ENCODE peak calls at places on chromosomes 13 and 19, in four cellular contexts. H, W, K and E are unnamed samples.

GRCh38 chr13:102658678-102659077 is 36.2 kb downstream of the METTL21C start:
- DNase-seq in H (no peak), K (no peak), W (peak; percentile 96), E (no peak)

GRCh38 chr13:97278395-97279078 is 56.4 kb downstream of the MBNL2 start:
- DNase-seq in K (no peak), W (no peak), H (no peak), E (no peak)

GRCh38 chr19:32613008-32613407 is 32.0 kb downstream of the PDCD5 start:
- DNase-seq in H (no peak), W (no peak), K (no peak), E (no peak)

GRCh38 chr19:49676136-49676689 is 858 bp upstream of the PRMT1 start:
- DNase-seq in K (no peak), H (peak; percentile 75), W (no peak), E (peak; percentile 26)

GRCh38 chr19:56836059-56836458 is 4.5 kb downstream of the PEG3 start:
- DNase-seq in H (no peak), W (no peak), K (no peak), E (no peak)

GRCh38 chr13:36158606-36159005 is 27.4 kb upstream of the DCLK1 start:
- DNase-seq in W (no peak), H (no peak), K (no peak), E (no peak)

GRCh38 chr13:113187263-113187669 is 21.2 kb downstream of the PCID2 start:
- DNase-seq in W (no peak), K (peak; percentile 32), H (no peak), E (no peak)

GRCh38 chr13:96052655-96053002 is 572 bp downstream of the UGGT2 start:
- DNase-seq in W (no peak), H (no peak), K (no peak), E (no peak)

GRCh38 chr19:426725-427445 is 17.9 kb upstream of the C2CD4C start:
- DNase-seq in K (no peak), H (no peak), W (no peak), E (no peak)

GRCh38 chr13:20387006-20387405 is 138.7 kb downstream of the CRYL1 start:
- DNase-seq in H (no peak), K (no peak), W (no peak), E (no peak)

GRCh38 chr19:51029718-51030117 is 3.3 kb upstream of the KLK11 start:
- DNase-seq in H (no peak), W (no peak), K (no peak), E (no peak)

DNA sequence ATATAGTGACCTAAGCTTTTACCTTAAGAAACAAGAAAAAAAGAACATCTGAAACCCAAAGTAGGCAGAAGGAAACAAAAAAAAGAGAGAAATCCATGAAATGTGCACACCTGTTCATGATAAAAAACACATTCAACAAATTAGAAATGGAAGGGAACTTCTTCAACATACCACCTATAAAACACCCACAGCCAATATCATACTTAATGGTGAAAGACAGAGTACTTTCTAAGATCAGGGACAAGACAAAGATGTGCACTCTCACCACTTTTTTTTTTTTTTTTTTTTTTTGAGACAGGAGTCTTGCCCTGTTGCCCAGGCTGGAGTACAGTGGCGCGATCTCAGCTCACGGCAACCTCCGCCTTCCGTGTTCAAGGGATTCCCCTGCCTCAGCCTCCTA is 29.2 kb downstream of the ZNF45 start:
- DNase-seq in K (no peak), W (no peak), H (no peak), E (no peak)
- H3K9me3 ChIP-seq in K (peaks cover 32% of the 10 kb centered on the region), W (peaks cover 16% of the 10 kb centered on the region), H (no peaks in the 10 kb centered on the region), E (peaks cover 19% of the 10 kb centered on the region)

GRCh38 chr19:36805364-36805763 is 32.8 kb upstream of the ZNF850 start:
- DNase-seq in H (no peak), W (no peak), K (no peak), E (no peak)
- H3K9me3 ChIP-seq in H (no peaks in the 10 kb centered on the region), W (no peaks in the 10 kb centered on the region), K (peaks cover 30% of the 10 kb centered on the region), E (peaks cover 9% of the 10 kb centered on the region)

GRCh38 chr13:40304391-40304790 is 362.1 kb downstream of the FOXO1 start:
- DNase-seq in K (no peak), W (no peak), H (no peak), E (no peak)
- H3K9me3 ChIP-seq in K (no peaks in the 10 kb centered on the region), W (no peaks in the 10 kb centered on the region), H (no peaks in the 10 kb centered on the region), E (peaks cover 3% of the 10 kb centered on the region)

GRCh38 chr19:23980805-23981204 is 66.1 kb downstream of the ZNF726 start:
- DNase-seq in H (no peak), K (no peak), W (no peak), E (no peak)

GRCh38 chr19:23981863-23982262 is 67.2 kb downstream of the ZNF726 start:
- DNase-seq in H (no peak), W (no peak), K (no peak), E (no peak)

GRCh38 chr19:23978068-23978467 is 63.4 kb downstream of the ZNF726 start:
- DNase-seq in K (no peak), W (no peak), H (no peak), E (no peak)

GRCh38 chr19:23986623-23987022 is 71.9 kb downstream of the ZNF726 start:
- DNase-seq in W (no peak), K (no peak), H (no peak), E (no peak)

GRCh38 chr19:23983406-23983805 is 68.7 kb downstream of the ZNF726 start:
- DNase-seq in W (no peak), K (no peak), H (no peak), E (no peak)
- H3K9me3 ChIP-seq in W (no peaks in the 10 kb centered on the region), K (no peaks in the 10 kb centered on the region), H (no peaks in the 10 kb centered on the region), E (no peaks in the 10 kb centered on the region)